ENCODE peak calls at places on chromosomes 3 and 15, in six cellular contexts. I, V, P, G, Q and U are unnamed samples.
A peak's percentile ranks its signal among the peaks of the same experiment; 100 is the strongest.

GRCh38 chr3:12869025-12869695 is 27.8 kb upstream of the RPL32 start:
- DNase-seq in I (no peak), V (peak; percentile 84), P (peak; percentile 22), G (no peak), Q (no peak), U (no peak)

GRCh38 chr15:63077952-63078351 is 35.4 kb downstream of the TPM1 start:
- DNase-seq in I (no peak), V (no peak), P (no peak), G (no peak), Q (no peak), U (no peak)

GRCh38 chr3:188518416-188518815 is 364.5 kb downstream of the LPP start:
- DNase-seq in I (no peak), V (no peak), P (no peak), G (no peak), Q (no peak), U (no peak)

GRCh38 chr3:52446042-52446441 is 1.1 kb upstream of the SEMA3G start:
- DNase-seq in I (no peak), V (no peak), P (no peak), G (no peak), Q (no peak), U (no peak)

GRCh38 chr3:170421147-170421641 is 2.5 kb downstream of the CLDN11 start:
- DNase-seq in I (peak; percentile 50), V (no peak), P (peak; percentile 55), G (no peak), Q (no peak), U (no peak)

GRCh38 chr3:96070682-96071081 is 743.7 kb upstream of the EPHA6 start:
- DNase-seq in I (no peak), V (no peak), P (no peak), G (no peak), Q (no peak), U (no peak)

GRCh38 chr3:196431193-196432136 is 762 bp downstream of the UBXN7 start:
- DNase-seq in I (peak; percentile 66), V (peak; percentile 67), P (peak; percentile 69), G (no peak), Q (no peak), U (peak; percentile 6)

GRCh38 chr3:117252208-117252607 is 542.6 kb downstream of the TUSC7 start:
- DNase-seq in I (no peak), V (no peak), P (peak; percentile 2), G (no peak), Q (no peak), U (no peak)

GRCh38 chr3:60435941-60436650 is 815.2 kb downstream of the FHIT start:
- DNase-seq in I (no peak), V (no peak), P (no peak), G (no peak), Q (no peak), U (no peak)

GRCh38 chr3:124115279-124115678 is 123.4 kb upstream of the ROPN1 start:
- DNase-seq in I (no peak), V (no peak), P (no peak), G (no peak), Q (no peak), U (no peak)

GRCh38 chr3:14286887-14287496 is 108.4 kb downstream of the LSM3 start:
- DNase-seq in I (no peak), V (no peak), P (no peak), G (no peak), Q (no peak), U (no peak)

GRCh38 chr15:82810061-82810862 is 834 bp downstream of the WHAMM start:
- DNase-seq in I (peak; percentile 69), V (peak; percentile 60), P (peak; percentile 77), G (peak; percentile 51), Q (no peak), U (peak; percentile 24)

DNA sequence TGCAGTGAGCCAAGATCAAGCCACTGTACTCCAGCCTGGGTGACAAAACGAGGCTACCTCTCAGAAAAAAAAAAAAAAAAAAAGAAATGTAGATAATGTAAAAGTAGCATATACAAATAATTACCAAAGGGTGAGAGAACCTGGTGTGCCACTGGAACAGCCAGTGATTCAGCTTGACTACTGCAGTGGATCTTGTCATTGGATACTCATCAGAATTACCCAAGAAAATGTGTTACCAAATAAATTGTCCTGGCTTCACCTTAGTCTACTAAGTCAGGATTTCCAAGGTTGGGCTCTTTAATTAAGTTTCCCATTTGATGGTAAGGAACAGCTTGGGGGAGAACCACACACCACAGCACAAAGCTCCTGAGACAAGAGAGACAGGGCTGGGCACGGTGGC is 1.5 kb downstream of the NICN1 start:
- DNase-seq in I (no peak), V (no peak), P (no peak), G (no peak), Q (no peak), U (no peak)
- TF ChIP-seq CTCF in I (no peak), V (no peak), P (no peak), G (no peak), Q (no peak), U (no peak)

GRCh38 chr3:85337895-85338294 is 379.1 kb downstream of the CADM2 start:
- DNase-seq in I (no peak), V (no peak), P (no peak), G (no peak), Q (no peak), U (no peak)

DNA sequence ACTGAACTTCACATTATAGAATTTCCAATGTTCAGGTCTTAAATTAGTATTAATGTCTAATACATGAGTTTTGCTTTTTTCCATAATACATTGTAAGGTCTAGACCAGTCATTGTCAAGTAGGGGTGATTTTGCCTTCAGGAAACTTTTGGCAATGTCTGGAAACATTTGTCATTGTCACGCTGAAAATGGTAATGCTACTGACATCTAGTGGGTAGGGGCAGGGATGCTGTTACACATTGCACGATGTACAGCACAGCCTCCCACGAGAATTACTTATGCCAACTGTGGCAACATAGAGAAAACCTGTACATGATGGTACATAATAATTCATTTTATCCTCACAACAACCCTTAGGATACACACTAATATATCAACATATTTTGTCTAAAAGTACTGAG is 384.1 kb downstream of the CADM2 start:
- DNase-seq in I (no peak), V (peak; percentile 3), P (no peak), G (no peak), Q (no peak), U (no peak)
- TF ChIP-seq CTCF in I (no peak), V (peak; percentile 13), P (no peak), G (no peak), Q (no peak), U (no peak)

DNA sequence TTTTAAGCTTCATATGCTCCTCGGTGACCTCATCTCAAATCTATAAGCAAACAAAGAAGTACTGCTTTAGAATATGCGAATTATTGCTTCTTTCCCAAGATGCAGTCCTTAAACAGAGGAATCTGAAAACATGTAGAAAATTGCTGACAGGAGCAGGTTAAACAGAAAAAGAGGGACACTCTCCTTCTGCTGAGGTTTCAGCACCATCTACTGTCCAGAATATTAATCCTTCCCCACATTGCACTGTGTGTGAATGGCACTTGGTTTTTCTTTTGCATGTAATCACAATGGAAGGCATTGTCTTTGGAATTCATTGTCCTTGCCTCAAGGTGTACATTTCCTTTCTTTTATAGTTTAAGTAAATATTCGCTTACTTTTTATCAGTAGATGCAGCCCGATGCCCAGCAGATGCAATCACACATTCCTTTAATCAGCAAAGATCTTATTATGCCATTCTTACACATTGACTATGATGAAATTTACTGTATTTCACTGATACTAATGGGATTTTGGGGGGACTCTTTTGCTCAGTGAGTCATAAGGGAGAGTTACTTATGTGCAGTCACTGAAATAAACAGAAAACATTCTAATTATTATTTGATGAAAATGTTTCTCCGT is 94.6 kb downstream of the IL5RA start:
- DNase-seq in I (peak; percentile 31), V (peak; percentile 26), P (peak; percentile 24), G (no peak), Q (no peak), U (no peak)
- TF ChIP-seq CTCF in I (no peak), V (peak; percentile 39), P (peak; percentile 21), G (no peak), Q (no peak), U (no peak)

GRCh38 chr15:73156431-73157191 is 104.3 kb downstream of the NEO1 start:
- DNase-seq in I (no peak), V (no peak), P (no peak), G (no peak), Q (no peak), U (no peak)
- TF ChIP-seq CTCF in I (no peak), V (no peak), P (no peak), G (no peak), Q (no peak), U (no peak)

DNA sequence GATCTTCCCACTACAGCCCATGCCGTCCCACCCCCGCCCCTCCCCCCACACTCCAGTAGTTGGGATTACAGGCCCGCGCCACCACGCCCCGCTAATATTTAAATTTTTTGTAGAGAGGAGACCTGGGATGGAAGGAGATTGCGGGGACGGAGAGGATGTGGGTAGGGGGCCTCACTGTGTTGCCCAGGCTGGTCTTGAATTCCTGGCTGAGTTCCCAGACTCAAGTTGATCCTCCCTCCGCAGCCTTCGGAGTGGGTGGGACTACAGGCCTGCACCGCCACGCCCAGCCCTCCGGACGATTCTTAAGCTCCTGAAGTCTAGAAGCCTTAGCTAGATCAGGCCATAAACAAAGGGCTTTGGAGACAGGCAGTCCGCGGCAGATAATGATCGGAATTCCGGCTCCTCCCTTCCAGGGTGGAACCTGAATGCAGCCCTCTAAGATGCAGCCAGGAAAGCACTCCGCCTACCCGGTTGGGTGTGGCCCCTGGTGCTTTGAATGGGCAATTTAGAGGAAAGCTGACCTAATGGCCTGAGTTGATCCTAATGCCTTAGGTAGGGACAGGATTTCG is at the start of gene DPPA2:
- DNase-seq in I (no peak), V (no peak), P (no peak), G (no peak), Q (no peak), U (no peak)
- TF ChIP-seq CTCF in I (no peak), V (no peak), P (no peak), G (no peak), Q (no peak), U (no peak)